ENCODE peak calls at places on chromosome 20, in seven cellular contexts. D, J, W, T, H, C and G are unnamed samples.
A peak's percentile ranks its signal among the peaks of the same experiment; 100 is the strongest.

GRCh38 chr20:54011352-54011751 is 59.0 kb downstream of the BCAS1 start:
- DNase-seq in T (no peak), D (no peak), J (no peak), C (no peak), W (no peak), H (no peak), G (no peak)

GRCh38 chr20:19211661-19212523 is 550 bp upstream of the SLC24A3 start:
- DNase-seq in J (no peak), W (no peak), D (no peak), T (peak; percentile 30), H (no peak), C (no peak), G (no peak)

GRCh38 chr20:34249291-34249690 is 8.1 kb downstream of the ASIP start:
- DNase-seq in C (peak; percentile 35), J (no peak), D (no peak), H (peak; percentile 55), T (no peak), W (no peak), G (no peak)

GRCh38 chr20:54047048-54047447 is 23.3 kb downstream of the BCAS1 start:
- DNase-seq in H (peak; percentile 32), C (no peak), T (no peak), D (no peak), J (no peak), W (no peak), G (no peak)

GRCh38 chr20:41180599-41181333 is 43.4 kb downstream of the PLCG1 start:
- DNase-seq in T (no peak), C (no peak), D (no peak), W (peak; percentile 29), J (no peak), H (no peak), G (no peak)

GRCh38 chr20:41125530-41126457 is 11.5 kb upstream of the PLCG1 start:
- DNase-seq in T (no peak), D (no peak), J (no peak), H (no peak), C (no peak), W (no peak), G (no peak)

GRCh38 chr20:35091808-35092523 is 641 bp downstream of the TRPC4AP start:
- DNase-seq in W (peak; percentile 44), D (no peak), T (peak; percentile 38), C (no peak), J (no peak), H (peak; percentile 41), G (peak; percentile 16)

GRCh38 chr20:19265646-19266374 is 53.4 kb downstream of the SLC24A3 start:
- DNase-seq in H (peak; percentile 5), J (peak; percentile 27), C (no peak), W (peak; percentile 10), T (peak; percentile 9), D (no peak), G (peak; percentile 78)

GRCh38 chr20:11118802-11119380 is 445.1 kb upstream of the JAG1 start:
- DNase-seq in T (no peak), D (no peak), C (no peak), W (no peak), H (no peak), J (no peak), G (no peak)

GRCh38 chr20:43916875-43917371 is 2.3 kb downstream of the TOX2 start:
- DNase-seq in H (no peak), C (peak; percentile 23), W (no peak), J (no peak), T (no peak), D (no peak), G (no peak)

GRCh38 chr20:14445310-14445709 is 107.9 kb upstream of the FLRT3 start:
- DNase-seq in W (no peak), H (no peak), D (no peak), C (no peak), T (no peak), J (no peak), G (no peak)
- TF ChIP-seq JUND in W (no peak), H (no peak), D (no peak), C (no peak), T (no peak), J (no peak), G (no peak)

DNA sequence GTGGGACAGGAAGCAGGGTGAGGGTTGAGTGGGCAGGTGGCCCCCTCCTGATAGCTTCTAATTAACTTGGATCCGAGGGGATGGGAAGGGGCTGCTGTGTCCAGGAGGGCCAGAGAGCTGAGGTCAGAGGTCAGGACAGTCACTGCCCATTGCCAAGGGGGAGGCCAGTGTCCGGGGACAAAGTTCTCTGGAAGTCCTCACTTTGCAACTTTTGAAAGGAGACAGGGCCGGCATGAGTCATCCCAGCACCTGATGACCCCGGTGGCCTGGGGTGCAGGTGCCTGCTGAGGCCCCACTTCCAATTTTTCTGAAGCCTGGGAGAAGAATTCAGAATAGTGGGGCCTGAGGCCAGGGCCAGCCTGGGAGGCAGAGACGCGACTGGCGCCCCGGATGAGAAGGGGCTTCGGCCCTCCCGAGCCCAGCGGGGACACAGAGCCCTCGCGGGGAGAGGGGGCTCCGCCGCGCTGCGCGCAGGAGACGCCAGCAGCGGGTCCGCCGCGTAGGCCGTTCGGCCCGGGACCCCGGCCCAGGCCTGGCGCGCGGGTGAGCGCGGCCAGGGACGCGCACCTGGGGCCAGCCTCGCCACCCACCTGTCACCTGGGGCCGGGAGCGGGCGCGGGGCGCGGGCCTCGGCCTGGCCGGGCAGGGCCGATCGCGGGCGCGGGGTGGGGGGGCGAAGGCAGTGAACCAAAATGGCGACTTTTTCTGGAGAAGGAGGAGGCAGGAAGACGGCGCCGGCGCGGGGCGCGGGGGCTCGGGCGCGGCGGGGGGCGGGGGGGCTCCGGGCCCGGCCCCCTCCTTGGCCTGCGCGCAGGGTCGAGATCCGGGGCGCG is 586 bp downstream of the ZNF512B start:
- DNase-seq in W (peak; percentile 81), H (peak; percentile 41), C (no peak), J (no peak), D (no peak), T (peak; percentile 86), G (no peak)
- TF ChIP-seq JUND in W (peak; percentile 97), H (peak; percentile 40), C (no peak), J (peak; percentile 52), D (no peak), T (no peak), G (no peak)

DNA sequence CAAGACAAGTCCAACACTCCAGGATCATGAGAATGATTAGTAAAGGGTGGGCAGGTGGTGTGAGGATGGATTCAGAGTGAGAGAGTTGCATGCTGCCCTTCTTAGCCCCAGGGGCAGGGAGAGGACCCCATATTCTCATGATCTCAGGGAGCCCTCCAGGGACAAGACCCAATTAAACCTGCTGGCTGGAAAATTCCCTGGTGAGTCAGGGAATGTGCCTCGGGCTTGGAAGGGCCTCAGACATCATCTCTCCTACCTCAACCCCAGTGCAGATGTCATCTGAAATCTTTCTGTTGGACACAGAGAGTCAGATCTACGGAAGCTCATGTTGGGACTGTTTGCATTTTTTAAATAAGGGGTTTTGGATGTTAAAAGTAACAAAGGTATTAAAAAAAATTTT is 9.2 kb upstream of the SIRPD start:
- DNase-seq in J (no peak), C (no peak), W (peak; percentile 1), H (no peak), D (no peak), T (no peak), G (no peak)
- TF ChIP-seq JUND in J (no peak), C (no peak), W (no peak), H (no peak), D (no peak), T (no peak), G (no peak)

GRCh38 chr20:49230021-49230420 is 10.8 kb downstream of the DDX27 start:
- DNase-seq in H (no peak), W (no peak), T (no peak), D (no peak), J (no peak), C (no peak), G (no peak)
- TF ChIP-seq JUND in H (no peak), W (no peak), T (no peak), D (no peak), J (no peak), C (no peak), G (no peak)

GRCh38 chr20:4967752-4968477 is 33.4 kb downstream of the SLC23A2 start:
- DNase-seq in H (no peak), W (peak; percentile 44), T (no peak), J (no peak), D (no peak), C (no peak), G (no peak)

GRCh38 chr20:4978050-4978918 is 23.0 kb downstream of the SLC23A2 start:
- DNase-seq in H (no peak), C (no peak), T (no peak), D (no peak), W (no peak), J (no peak), G (no peak)

GRCh38 chr20:4971064-4971463 is 30.2 kb downstream of the SLC23A2 start:
- DNase-seq in D (no peak), C (no peak), H (no peak), T (no peak), W (no peak), J (no peak), G (no peak)

GRCh38 chr20:4972506-4973251 is 28.6 kb downstream of the SLC23A2 start:
- DNase-seq in J (no peak), C (no peak), D (no peak), W (no peak), H (no peak), T (no peak), G (no peak)

GRCh38 chr20:4973330-4974097 is 27.8 kb downstream of the SLC23A2 start:
- DNase-seq in W (peak; percentile 99), J (no peak), T (no peak), C (peak; percentile 85), D (no peak), H (no peak), G (no peak)
- TF ChIP-seq JUND in W (peak; percentile 56), J (no peak), T (no peak), C (no peak), D (no peak), H (no peak), G (no peak)

GRCh38 chr20:16801919-16802651 is 53.9 kb downstream of the OTOR start:
- DNase-seq in D (peak; percentile 56), J (peak; percentile 49), H (peak; percentile 58), W (peak; percentile 66), T (peak; percentile 48), C (peak; percentile 8), G (peak; percentile 11)
- TF ChIP-seq JUND in D (no peak), J (no peak), H (no peak), W (no peak), T (no peak), C (no peak), G (no peak)

GRCh38 chr20:39103732-39104131 is 141.6 kb downstream of the DHX35 start:
- DNase-seq in W (no peak), H (no peak), J (no peak), T (no peak), C (no peak), D (no peak), G (peak; percentile 57)

GRCh38 chr20:39106791-39107190 is 144.6 kb downstream of the DHX35 start:
- DNase-seq in H (no peak), C (no peak), J (no peak), D (no peak), T (no peak), W (no peak), G (no peak)

GRCh38 chr20:39103305-39103704 is 141.2 kb downstream of the DHX35 start:
- DNase-seq in W (no peak), J (no peak), H (no peak), T (no peak), C (no peak), D (no peak), G (no peak)

GRCh38 chr20:39107741-39108140 is 145.6 kb downstream of the DHX35 start:
- DNase-seq in J (no peak), W (peak; percentile 42), T (no peak), C (no peak), D (peak; percentile 73), H (no peak), G (no peak)

GRCh38 chr20:39105551-39105950 is 143.4 kb downstream of the DHX35 start:
- DNase-seq in C (no peak), D (no peak), H (peak; percentile 30), W (no peak), J (no peak), T (no peak), G (peak; percentile 18)
- TF ChIP-seq JUND in C (no peak), D (no peak), H (no peak), W (no peak), J (no peak), T (no peak), G (no peak)